ENCODE peak calls at places on chromosomes 13 and 19, in six cellular contexts. T is tibial artery, M is epithelial cell of esophagus, Z is fibroblast of pulmonary artery, N is Panc1, V is tibial nerve. W is an unnamed sample.
A peak's percentile ranks its signal among the peaks of the same experiment; 100 is the strongest.

GRCh38 chr13:28501547-28501946 is 6.6 kb upstream of the FLT1 start:
- DNase-seq in N (no peak), M (no peak), T (no peak), Z (no peak), V (no peak), W (no peak)

GRCh38 chr19:947707-948533 is 22.1 kb downstream of the ARID3A start:
- DNase-seq in N (no peak), T (peak; percentile 71), V (peak; percentile 37), Z (no peak), M (no peak), W (peak; percentile 45)

GRCh38 chr13:50082426-50083283 is 67.4 kb downstream of the KCNRG start:
- DNase-seq in V (peak; percentile 36), M (peak; percentile 92), N (no peak), T (peak; percentile 61), Z (peak; percentile 70), W (peak; percentile 77)

GRCh38 chr19:47598407-47599349 is 10.3 kb upstream of the BICRA start:
- DNase-seq in T (peak; percentile 86), V (no peak), N (peak; percentile 80), Z (peak; percentile 95), M (peak; percentile 93), W (peak; percentile 84)

GRCh38 chr19:29662604-29663404 is 2.5 kb upstream of the PLEKHF1 start:
- DNase-seq in N (no peak), Z (peak; percentile 93), T (peak; percentile 85), M (peak; percentile 81), V (no peak), W (no peak)

GRCh38 chr19:3369337-3370213 is 3.2 kb downstream of the NFIC start:
- DNase-seq in T (peak; percentile 73), M (peak; percentile 58), N (no peak), V (no peak), Z (peak; percentile 44), W (no peak)

GRCh38 chr13:96091164-96091931 is 1.4 kb downstream of the HS6ST3 start:
- DNase-seq in V (no peak), M (no peak), T (peak; percentile 30), N (no peak), Z (no peak), W (no peak)

GRCh38 chr13:75196112-75196855 is 285.7 kb downstream of the TBC1D4 start:
- DNase-seq in Z (peak; percentile 77), V (no peak), N (no peak), T (no peak), M (no peak), W (no peak)

GRCh38 chr19:29680447-29680846 is 15.2 kb downstream of the PLEKHF1 start:
- DNase-seq in V (no peak), N (no peak), Z (no peak), T (no peak), M (no peak), W (no peak)

GRCh38 chr19:18203408-18203862 is 407 bp downstream of the RAB3A start:
- DNase-seq in N (no peak), V (peak; percentile 38), Z (no peak), T (peak; percentile 36), M (no peak), W (no peak)

GRCh38 chr19:2266183-2266993 is 10.2 kb upstream of the JSRP1 start:
- DNase-seq in V (peak; percentile 73), T (peak; percentile 90), N (no peak), M (peak; percentile 71), Z (peak; percentile 82), W (peak; percentile 61)

GRCh38 chr13:24671367-24672117 is 8.7 kb upstream of the ATP12A start:
- DNase-seq in Z (peak; percentile 78), T (peak; percentile 72), M (peak; percentile 97), N (no peak), V (no peak), W (peak; percentile 72)

GRCh38 chr13:23377603-23378002 is 55.9 kb downstream of the SACS start:
- DNase-seq in M (no peak), T (no peak), Z (no peak), N (no peak), V (no peak), W (no peak)

GRCh38 chr19:40510526-40511115 is 43.8 kb downstream of the SPTBN4 start:
- DNase-seq in M (no peak), T (no peak), V (no peak), Z (no peak), N (no peak), W (no peak)

GRCh38 chr13:82062772-82063171 is 1721.8 kb upstream of the SPRY2 start:
- DNase-seq in Z (peak; percentile 1), V (no peak), M (peak; percentile 73), T (no peak), N (no peak), W (no peak)

GRCh38 chr19:18589380-18590272 is 1.0 kb downstream of the REX1BD start:
- DNase-seq in Z (peak; percentile 66), V (no peak), T (peak; percentile 72), M (peak; percentile 78), N (peak; percentile 50), W (peak; percentile 75)

GRCh38 chr13:49466240-49466914 is 22.3 kb downstream of the SETDB2 start:
- DNase-seq in M (no peak), T (no peak), N (no peak), V (no peak), Z (no peak), W (no peak)

GRCh38 chr13:50162001-50162400 is 146.8 kb downstream of the KCNRG start:
- DNase-seq in T (no peak), M (peak; percentile 41), V (no peak), N (no peak), Z (no peak), W (no peak)

GRCh38 chr19:351976-352625 is 7.5 kb upstream of the MIER2 start:
- DNase-seq in N (no peak), Z (no peak), M (no peak), V (no peak), T (no peak), W (peak; percentile 20)

GRCh38 chr19:18879579-18880373 is 16.2 kb downstream of the CERS1 start:
- DNase-seq in N (no peak), V (no peak), M (peak; percentile 52), T (no peak), Z (peak; percentile 20), W (peak; percentile 73)

GRCh38 chr13:79869326-79869725 is 388.4 kb downstream of the NDFIP2 start:
- DNase-seq in M (peak; percentile 7), N (no peak), V (no peak), T (no peak), Z (peak; percentile 14), W (no peak)

GRCh38 chr19:33296473-33297060 is 5.8 kb downstream of the CEBPA start:
- DNase-seq in N (no peak), Z (no peak), M (no peak), V (peak; percentile 7), T (peak; percentile 12), W (peak; percentile 25)

GRCh38 chr19:34316741-34317241 is 48.2 kb upstream of the GPI start:
- DNase-seq in Z (peak; percentile 61), V (no peak), M (peak; percentile 11), T (no peak), N (no peak), W (no peak)

GRCh38 chr13:93413972-93414717 is 187.5 kb downstream of the GPC6 start:
- DNase-seq in N (no peak), T (no peak), M (no peak), V (no peak), Z (peak; percentile 39), W (no peak)

GRCh38 chr13:23460921-23461320 is 27.4 kb upstream of the SACS start:
- DNase-seq in T (no peak), V (no peak), N (no peak), Z (no peak), M (no peak), W (no peak)

GRCh38 chr19:18488838-18489626 is 32.8 kb downstream of the ELL start:
- DNase-seq in Z (no peak), V (no peak), N (no peak), T (no peak), M (peak; percentile 40), W (peak; percentile 57)

GRCh38 chr19:41096353-41096752 is 8.1 kb downstream of the CYP2A13 start:
- DNase-seq in Z (no peak), N (no peak), M (no peak), T (no peak), V (no peak), W (no peak)

GRCh38 chr19:44576843-44577565 is 36.4 kb upstream of the IGSF23 start:
- DNase-seq in Z (peak; percentile 37), M (peak; percentile 77), N (no peak), V (no peak), T (no peak), W (no peak)

DNA sequence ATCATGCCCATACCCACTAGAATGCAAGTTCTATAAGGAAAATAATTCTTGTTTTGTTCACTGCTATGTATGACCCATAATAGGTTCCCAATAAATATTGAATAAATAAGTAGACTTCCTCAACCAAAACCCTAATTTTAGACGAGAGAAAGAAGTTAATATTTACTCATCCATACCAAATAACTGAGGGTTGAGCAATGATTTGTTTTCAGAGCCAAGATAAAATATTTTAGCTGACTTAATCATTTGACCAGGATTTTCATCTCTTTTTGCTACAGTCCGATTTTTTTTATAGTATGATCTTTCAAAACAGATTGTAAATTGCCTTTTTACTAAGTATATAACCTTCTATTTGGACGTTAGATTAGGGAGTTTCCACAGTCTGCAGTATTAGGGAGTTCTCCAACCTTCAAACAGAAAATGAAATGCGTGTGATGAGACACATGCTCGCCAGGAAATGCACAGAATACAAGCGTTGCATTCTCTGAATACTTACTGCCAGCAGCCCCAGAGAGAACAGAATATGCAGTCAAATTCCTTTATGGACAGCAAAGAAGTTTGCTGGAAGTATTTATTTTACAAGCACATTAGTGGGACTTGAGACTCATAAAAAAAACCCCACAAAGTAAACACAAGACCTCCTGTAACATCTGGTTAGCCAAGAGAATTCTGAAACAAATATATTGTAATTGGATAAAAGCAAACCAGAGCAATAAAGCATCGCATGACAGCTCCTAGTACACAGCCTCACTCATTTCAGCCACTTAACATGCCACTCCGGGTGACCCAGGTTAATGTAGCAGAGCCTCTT is 230.0 kb downstream of the MYO16 start:
- DNase-seq in T (no peak), V (no peak), Z (peak; percentile 67), N (no peak), M (no peak), W (no peak)
- H3K4me3 ChIP-seq in T (no peak overlapping the region), V (no peak overlapping the region), Z (peak overlapping the region; percentile 18), N (no peak overlapping the region), M (no peak overlapping the region), W (no peak overlapping the region)

GRCh38 chr19:15072930-15073647 is 8.9 kb upstream of the OR1I1 start:
- DNase-seq in N (no peak), M (peak; percentile 61), T (no peak), V (no peak), Z (no peak), W (no peak)
- TF ChIP-seq CTCF in N (peak; percentile 73), M (no peak), T (no peak), V (no peak), Z (no peak), W (no peak)

DNA sequence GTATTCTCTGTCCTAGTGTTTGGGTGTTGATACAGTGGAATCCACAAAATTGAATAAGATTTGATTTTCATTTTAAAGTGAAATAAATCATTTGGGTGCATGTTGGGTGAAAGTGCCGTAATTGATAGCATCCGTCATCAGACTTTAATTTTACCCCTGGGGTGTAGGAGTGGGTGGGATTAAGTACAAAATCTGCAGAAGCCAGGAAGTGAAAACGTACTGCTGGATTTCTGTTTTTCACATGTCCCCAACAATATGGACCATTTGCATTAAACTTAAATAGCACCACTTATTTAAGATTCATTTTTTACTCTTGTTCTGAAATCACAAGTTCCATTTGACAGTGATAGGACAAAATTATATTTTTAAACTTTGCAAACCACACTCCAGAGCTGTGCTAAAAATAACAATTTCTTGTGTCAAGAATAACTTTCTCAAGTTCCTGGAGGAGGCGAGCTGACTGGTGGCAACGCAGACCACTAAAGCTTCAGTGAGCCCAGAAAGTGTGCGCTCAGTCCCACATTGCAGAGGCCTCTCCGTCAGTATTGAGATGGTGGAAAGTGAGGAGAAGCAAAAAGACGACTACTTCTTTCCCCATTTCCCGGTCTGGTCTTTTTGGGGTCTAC is 71.3 kb downstream of the ARHGEF7 start:
- DNase-seq in Z (no peak), V (no peak), T (no peak), M (no peak), N (no peak), W (no peak)
- H3K4me3 ChIP-seq in Z (no peak overlapping the region), V (no peak overlapping the region), T (peak overlapping the region; percentile 42), M (no peak overlapping the region), N (no peak overlapping the region), W (no peak overlapping the region)

GRCh38 chr13:112506046-112506445 is 81.9 kb downstream of the TUBGCP3 start:
- DNase-seq in V (no peak), T (no peak), M (peak; percentile 51), Z (no peak), N (no peak), W (no peak)
- TF ChIP-seq CTCF in V (no peak), T (no peak), M (no peak), Z (no peak), N (no peak), W (no peak)